ENCODE peak calls at places on chromosomes 12 and 14, in eight cellular contexts. K is naive thymus-derived CD8-positive, alpha-beta T cell; R is Caco-2; J is tibial nerve; I is stromal cell of bone marrow; T is B cell; V is heart right ventricle; X is IMR-90. A is an unnamed sample.

GRCh38 chr12:13278249-13278787 is 81.8 kb downstream of the EMP1 start:
- DNase-seq in V (peak), R (peak), K (peak), J (peak), T (peak), I (peak), X (peak), A (peak)

GRCh38 chr12:53431187-53431586 is 7.5 kb downstream of the AMHR2 start:
- DNase-seq in I (no peak), R (no peak), J (no peak), V (no peak), K (no peak), T (no peak), X (peak), A (no peak)

GRCh38 chr12:95653761-95654546 is 102.7 kb upstream of the USP44 start:
- DNase-seq in I (peak), J (peak), R (peak), V (peak), K (peak), T (no peak), X (peak), A (no peak)

GRCh38 chr12:28876423-28876822 is 272.7 kb upstream of the FAR2 start:
- DNase-seq in J (no peak), I (no peak), X (no peak), R (no peak), V (no peak), K (no peak), T (no peak), A (no peak)

GRCh38 chr12:16218934-16219718 is 58.4 kb downstream of the SLC15A5 start:
- DNase-seq in X (no peak), R (no peak), V (no peak), I (no peak), K (no peak), T (no peak), J (no peak), A (no peak)

GRCh38 chr14:88983755-88984154 is 159.3 kb downstream of the TTC8 start:
- DNase-seq in K (no peak), I (no peak), X (peak), R (no peak), J (no peak), T (no peak), V (no peak), A (no peak)

GRCh38 chr14:29465095-29465494 is 462.6 kb downstream of the PRKD1 start:
- DNase-seq in X (peak), K (no peak), R (no peak), V (no peak), T (no peak), I (no peak), J (no peak), A (no peak)

GRCh38 chr12:49345840-49346658 is 639 bp upstream of the DNAJC22 start:
- DNase-seq in R (no peak), K (no peak), T (peak), I (no peak), X (no peak), V (no peak), J (no peak), A (no peak)

GRCh38 chr12:101939306-101939705 is 61.9 kb downstream of the DRAM1 start:
- DNase-seq in X (no peak), T (no peak), I (no peak), R (no peak), V (no peak), J (peak), K (no peak), A (no peak)

GRCh38 chr14:96888158-96888557 is 91.0 kb downstream of the VRK1 start:
- DNase-seq in X (no peak), K (no peak), I (no peak), J (no peak), V (no peak), T (no peak), R (no peak), A (no peak)

A was measured in CD4-positive, alpha-beta T cell.